ENCODE peak calls at places on chromosomes 12 and 14, in ten cellular contexts. K is thyroid gland; G is brain microvascular endothelial cell; J is T-helper 2 cell treated with Interferon-gamma antibody and Interleukin-4, amounts not matched to agents 5 μg/mL and 100 μg/mL, for 36 hours; F is activated CD4-positive, alpha-beta T cell treated with anti-CD3 and anti-CD28 coated beads for 36 hours; R is anterior cingulate cortex; I is adipocyte; B is SW 1271; S is retina; V is sciatic nerve. X is an unnamed sample.

GRCh38 chr12:49413010-49413409 is 45.7 kb downstream of the SPATS2 start:
- DNase-seq in K (no peak), S (no peak), F (no peak), I (no peak), R (no peak), B (no peak), J (no peak), V (no peak), G (no peak), X (no peak)

GRCh38 chr12:89134213-89134770 is 218.0 kb downstream of the DUSP6 start:
- DNase-seq in I (no peak), G (no peak), K (no peak), J (no peak), R (no peak), S (peak; percentile 11), F (no peak), B (no peak), V (no peak), X (no peak)

GRCh38 chr12:126390969-126391566 is 1325.8 kb downstream of the AACS start:
- DNase-seq in I (no peak), J (no peak), K (no peak), S (no peak), V (no peak), F (no peak), B (no peak), G (no peak), R (no peak), X (no peak)

GRCh38 chr14:105492966-105493871 is 2.2 kb downstream of the TEDC1 start:
- DNase-seq in V (peak; percentile 59), K (no peak), F (peak; percentile 21), B (no peak), G (no peak), J (no peak), S (no peak), I (no peak), R (no peak), X (no peak)

GRCh38 chr14:91985521-91986255 is 38.2 kb upstream of the FBLN5 start:
- DNase-seq in I (peak; percentile 39), J (no peak), R (no peak), S (no peak), G (no peak), V (no peak), B (no peak), K (no peak), F (no peak), X (no peak)

GRCh38 chr14:21852061-21852664 is 178.5 kb upstream of the OR4E1 start:
- DNase-seq in J (peak; percentile 56), B (no peak), G (peak; percentile 29), V (peak; percentile 64), R (peak; percentile 21), I (peak; percentile 29), K (peak; percentile 47), F (peak; percentile 87), S (peak; percentile 45), X (peak; percentile 13)

GRCh38 chr14:103195828-103196615 is 72.8 kb downstream of the TNFAIP2 start:
- DNase-seq in F (no peak), G (no peak), B (no peak), V (peak; percentile 19), K (no peak), R (no peak), J (no peak), I (no peak), S (no peak), X (no peak)

GRCh38 chr14:96567289-96567899 is 65.2 kb downstream of the PAPOLA start:
- DNase-seq in R (no peak), K (no peak), I (peak; percentile 74), F (no peak), S (no peak), G (peak; percentile 50), J (no peak), V (no peak), B (peak; percentile 3), X (peak; percentile 5)

GRCh38 chr12:117583677-117584076 is 222.3 kb upstream of the NOS1 start:
- DNase-seq in V (no peak), I (no peak), B (no peak), R (no peak), F (no peak), S (no peak), J (no peak), G (no peak), K (no peak), X (no peak)

GRCh38 chr12:67681145-67681778 is 32.7 kb downstream of the DYRK2 start:
- DNase-seq in V (no peak), I (peak; percentile 94), F (no peak), S (no peak), G (peak; percentile 91), R (no peak), J (no peak), B (no peak), K (no peak), X (peak; percentile 88)

X was measured in A172.